ENCODE peak calls at places on chromosomes 16 and 17, in ten cellular contexts. J is AG09309; T is NCI-H1092; Z is activated CD4-positive, alpha-beta T cell treated with anti-CD3 and anti-CD28 coated beads for 48 hours; C is CD4-positive, CD25-positive, alpha-beta regulatory T cell; B is suprapubic skin; F is mesenchymal stem cell; L is activated CD8-positive, alpha-beta T cell treated with anti-CD3 and anti-CD28 coated beads for 36 hours; A is left ventricle myocardium inferior; Q is mesendoderm. U is an unnamed sample.

GRCh38 chr16:48613061-48613957 is 3.3 kb upstream of the N4BP1 start:
- DNase-seq in J (no peak), T (no peak), Z (peak), C (peak), B (no peak), F (peak), L (peak), A (no peak), Q (peak), U (peak)

GRCh38 chr16:836221-836620 is 35.7 kb upstream of the GNG13 start:
- DNase-seq in J (no peak), T (no peak), Z (no peak), C (no peak), B (no peak), F (no peak), L (no peak), A (no peak), Q (no peak), U (no peak)

GRCh38 chr17:35944151-35944550 is 638 bp upstream of the LYZL6 start:
- DNase-seq in J (no peak), T (no peak), Z (no peak), C (no peak), B (no peak), F (no peak), L (no peak), A (no peak), Q (peak), U (no peak)

GRCh38 chr17:7587420-7587786 is 2.5 kb downstream of the SOX15 start:
- DNase-seq in J (peak), T (no peak), Z (no peak), C (no peak), B (no peak), F (peak), L (no peak), A (no peak), Q (no peak), U (no peak)

GRCh38 chr16:14335297-14335696 is 264.2 kb downstream of the MRTFB start:
- DNase-seq in J (no peak), T (no peak), Z (no peak), C (no peak), B (no peak), F (no peak), L (no peak), A (no peak), Q (no peak), U (no peak)

GRCh38 chr16:1363501-1364041 is 11.8 kb downstream of the GNPTG start:
- DNase-seq in J (no peak), T (no peak), Z (peak), C (peak), B (no peak), F (peak), L (peak), A (peak), Q (peak), U (peak)

GRCh38 chr17:29622337-29623282 is at the start of gene CORO6:
- DNase-seq in J (no peak), T (peak), Z (peak), C (peak), B (no peak), F (peak), L (peak), A (peak), Q (peak), U (peak)

GRCh38 chr17:40707720-40708119 is 4.2 kb upstream of the KRT24 start:
- DNase-seq in J (no peak), T (no peak), Z (no peak), C (no peak), B (peak), F (no peak), L (no peak), A (peak), Q (no peak), U (no peak)

GRCh38 chr17:60355663-60356594 is 36.0 kb downstream of the USP32 start:
- DNase-seq in J (no peak), T (no peak), Z (no peak), C (no peak), B (no peak), F (no peak), L (no peak), A (no peak), Q (no peak), U (no peak)

GRCh38 chr17:70375406-70375805 is 206.1 kb downstream of the KCNJ2 start:
- DNase-seq in J (no peak), T (no peak), Z (no peak), C (no peak), B (no peak), F (no peak), L (no peak), A (no peak), Q (peak), U (no peak)

GRCh38 chr16:3074860-3075545 is 9.6 kb downstream of the IL32 start:
- DNase-seq in J (no peak), T (no peak), Z (peak), C (peak), B (no peak), F (no peak), L (peak), A (no peak), Q (no peak), U (peak)

GRCh38 chr17:7367083-7367482 is 12.1 kb downstream of the TMEM95 start:
- DNase-seq in J (no peak), T (no peak), Z (no peak), C (no peak), B (no peak), F (no peak), L (no peak), A (no peak), Q (no peak), U (no peak)

GRCh38 chr17:80362428-80363119 is 52.4 kb upstream of the ENDOV start:
- DNase-seq in J (no peak), T (no peak), Z (no peak), C (no peak), B (no peak), F (no peak), L (no peak), A (peak), Q (no peak), U (no peak)

GRCh38 chr16:52051773-52052172 is 495.2 kb downstream of the TOX3 start:
- DNase-seq in J (no peak), T (no peak), Z (no peak), C (no peak), B (no peak), F (no peak), L (no peak), A (no peak), Q (no peak), U (no peak)

GRCh38 chr16:5216681-5217080 is 119.1 kb upstream of the EEF2KMT start:
- DNase-seq in J (no peak), T (no peak), Z (no peak), C (no peak), B (no peak), F (no peak), L (no peak), A (no peak), Q (no peak), U (no peak)

GRCh38 chr16:83095926-83096692 is 469.3 kb downstream of the CDH13 start:
- DNase-seq in J (no peak), T (no peak), Z (no peak), C (no peak), B (no peak), F (no peak), L (no peak), A (no peak), Q (no peak), U (no peak)

GRCh38 chr16:50301626-50302471 is 35.5 kb downstream of the ADCY7 start:
- DNase-seq in J (peak), T (no peak), Z (no peak), C (no peak), B (peak), F (peak), L (no peak), A (no peak), Q (no peak), U (no peak)

GRCh38 chr16:1426734-1427451 is 4.0 kb upstream of the PERCC1 start:
- DNase-seq in J (no peak), T (peak), Z (no peak), C (no peak), B (no peak), F (no peak), L (no peak), A (no peak), Q (peak), U (no peak)

GRCh38 chr16:47366228-47366627 is 94.6 kb downstream of the ITFG1 start:
- DNase-seq in J (no peak), T (no peak), Z (no peak), C (no peak), B (no peak), F (no peak), L (no peak), A (no peak), Q (no peak), U (no peak)

GRCh38 chr16:57689772-57690558 is 4.6 kb upstream of the DRC7 start:
- DNase-seq in J (no peak), T (no peak), Z (peak), C (peak), B (no peak), F (no peak), L (peak), A (no peak), Q (peak), U (peak)

GRCh38 chr17:44376124-44376523 is 12.5 kb upstream of the FAM171A2 start:
- DNase-seq in J (no peak), T (no peak), Z (peak), C (no peak), B (no peak), F (no peak), L (peak), A (peak), Q (peak), U (no peak)

GRCh38 chr17:62628845-62629555 is 1.5 kb downstream of the MRC2 start:
- DNase-seq in J (no peak), T (no peak), Z (no peak), C (no peak), B (no peak), F (peak), L (peak), A (no peak), Q (peak), U (no peak)

GRCh38 chr17:76461765-76462555 is 5.4 kb upstream of the AANAT start:
- DNase-seq in J (no peak), T (no peak), Z (no peak), C (no peak), B (no peak), F (peak), L (no peak), A (no peak), Q (no peak), U (no peak)

GRCh38 chr17:48486557-48486956 is 44.3 kb downstream of the HOXB1 start:
- DNase-seq in J (peak), T (no peak), Z (no peak), C (no peak), B (no peak), F (peak), L (no peak), A (no peak), Q (peak), U (no peak)

GRCh38 chr16:88306860-88307545 is 75.8 kb upstream of the ZNF469 start:
- DNase-seq in J (peak), T (no peak), Z (no peak), C (no peak), B (no peak), F (peak), L (no peak), A (peak), Q (no peak), U (no peak)

GRCh38 chr16:85679870-85680269 is 8.9 kb downstream of the GINS2 start:
- DNase-seq in J (no peak), T (no peak), Z (no peak), C (no peak), B (no peak), F (no peak), L (no peak), A (no peak), Q (no peak), U (no peak)

GRCh38 chr16:69270395-69270794 is 40.8 kb upstream of the VPS4A start:
- DNase-seq in J (peak), T (no peak), Z (no peak), C (no peak), B (no peak), F (peak), L (no peak), A (no peak), Q (no peak), U (no peak)

GRCh38 chr17:66135896-66136295 is 56.0 kb downstream of the CEP112 start:
- DNase-seq in J (peak), T (no peak), Z (no peak), C (no peak), B (no peak), F (peak), L (no peak), A (no peak), Q (no peak), U (no peak)